ENCODE peak calls at places on chromosomes 6 and 20, in five cellular contexts. S is K562, Q is GM12878, E is H1, L is HepG2. J is an unnamed sample.

GRCh38 chr6:46491201-46491788 is at the start of gene RCAN2:
- DNase-seq in S (no peak), Q (no peak), E (peak), L (peak), J (peak)

GRCh38 chr20:21705466-21706344 is at the start of gene PAX1:
- DNase-seq in S (no peak), Q (no peak), E (no peak), L (no peak), J (no peak)

GRCh38 chr6:31125586-31126363 is 5.5 kb upstream of the CDSN start:
- DNase-seq in S (no peak), Q (no peak), E (no peak), L (no peak), J (no peak)

GRCh38 chr6:132742495-132742894 is 15.2 kb downstream of the VNN2 start:
- DNase-seq in S (no peak), Q (no peak), E (no peak), L (no peak), J (no peak)

GRCh38 chr6:125904871-125905270 is 51.7 kb upstream of the HINT3 start:
- DNase-seq in S (no peak), Q (peak), E (no peak), L (no peak), J (no peak)

GRCh38 chr6:52640916-52641315 is 30.0 kb upstream of the TMEM14A start:
- DNase-seq in S (no peak), Q (no peak), E (no peak), L (no peak), J (no peak)

GRCh38 chr20:63969851-63970713 is at the start of gene ZNF512B:
- DNase-seq in S (peak), Q (no peak), E (peak), L (peak), J (no peak)

GRCh38 chr20:8670900-8671229 is 398.0 kb upstream of the PLCB4 start:
- DNase-seq in S (no peak), Q (no peak), E (no peak), L (no peak), J (no peak)

GRCh38 chr20:1286267-1287036 is 20.4 kb downstream of the SNPH start:
- DNase-seq in S (no peak), Q (no peak), E (no peak), L (no peak), J (no peak)

GRCh38 chr6:47187108-47187507 is 122.6 kb downstream of the TNFRSF21 start:
- DNase-seq in S (no peak), Q (no peak), E (no peak), L (no peak), J (no peak)

GRCh38 chr6:75203721-75204120 is 2.1 kb downstream of the COL12A1 start:
- DNase-seq in S (no peak), Q (no peak), E (no peak), L (no peak), J (no peak)

GRCh38 chr20:58470336-58470978 is 44.7 kb downstream of the APCDD1L start:
- DNase-seq in S (no peak), Q (no peak), E (peak), L (no peak), J (no peak)

GRCh38 chr6:73516712-73517489 is 3.9 kb downstream of the EEF1A1 start:
- DNase-seq in S (no peak), Q (no peak), E (no peak), L (no peak), J (no peak)

GRCh38 chr6:3455121-3455489 is 1.7 kb downstream of the SLC22A23 start:
- DNase-seq in S (no peak), Q (no peak), E (no peak), L (peak), J (no peak)

GRCh38 chr6:14921170-14921569 is 324.7 kb upstream of the JARID2 start:
- DNase-seq in S (peak), Q (no peak), E (no peak), L (no peak), J (no peak)

GRCh38 chr6:33428219-33428890 is 8.5 kb downstream of the SYNGAP1 start:
- DNase-seq in S (peak), Q (no peak), E (no peak), L (peak), J (no peak)
- TF ChIP-seq SRF in S (no peak), Q (no peak), E (no peak), L (no peak), J (no peak)

GRCh38 chr20:32052090-32052791 is at the start of gene HCK:
- DNase-seq in S (no peak), Q (no peak), E (peak), L (no peak), J (no peak)

GRCh38 chr20:32051720-32052089 is 337 bp upstream of the HCK start:
- DNase-seq in S (no peak), Q (no peak), E (no peak), L (no peak), J (no peak)

GRCh38 chr20:32053648-32054047 is 1.6 kb downstream of the HCK start:
- DNase-seq in S (no peak), Q (no peak), E (no peak), L (no peak), J (no peak)

GRCh38 chr20:32050851-32051556 is 1.0 kb upstream of the HCK start:
- DNase-seq in S (no peak), Q (no peak), E (peak), L (no peak), J (no peak)

GRCh38 chr20:32052792-32053362 is 835 bp downstream of the HCK start:
- DNase-seq in S (no peak), Q (no peak), E (peak), L (no peak), J (no peak)
- TF ChIP-seq EZH2 in S (no peak), Q (no peak), E (no peak), L (peak), J (no peak)

DNA sequence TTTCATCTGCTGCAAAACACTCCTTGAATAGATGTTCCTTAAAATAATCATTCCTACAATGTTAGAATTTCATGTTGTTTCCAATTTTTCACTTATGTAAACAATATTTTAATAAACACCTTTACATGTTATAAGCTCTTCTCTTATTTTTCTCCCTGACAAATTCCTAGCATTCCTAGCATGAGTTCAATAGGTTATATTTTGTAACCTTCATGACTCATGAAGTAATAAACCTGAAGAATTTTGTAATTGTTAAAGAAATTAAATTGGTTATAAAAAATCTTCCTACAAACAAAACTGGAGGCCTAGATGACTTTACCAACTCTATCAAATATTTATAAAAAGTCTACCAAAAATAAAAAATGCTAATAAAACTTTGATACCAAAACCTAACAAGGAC is 66.3 kb downstream of the NT5E start:
- DNase-seq in S (no peak), Q (no peak), E (no peak), L (peak), J (no peak)
- TF ChIP-seq SRF in S (no peak), Q (no peak), E (no peak), L (no peak), J (no peak)

GRCh38 chr6:35776364-35777215 is at the start of gene CLPSL2:
- DNase-seq in S (peak), Q (no peak), E (peak), L (no peak), J (no peak)
- TF ChIP-seq EZH2 in S (no peak), Q (no peak), E (no peak), L (no peak), J (no peak)

GRCh38 chr20:48556956-48557355 is 270.8 kb downstream of the PREX1 start:
- DNase-seq in S (no peak), Q (no peak), E (no peak), L (no peak), J (no peak)
- TF ChIP-seq SRF in S (no peak), Q (no peak), E (no peak), L (no peak), J (no peak)

GRCh38 chr20:61252601-61253263 is 671 bp downstream of the CDH4 start:
- DNase-seq in S (no peak), Q (no peak), E (peak), L (no peak), J (no peak)

GRCh38 chr20:61254881-61255589 is 3.0 kb downstream of the CDH4 start:
- DNase-seq in S (no peak), Q (no peak), E (no peak), L (no peak), J (no peak)

GRCh38 chr20:61251529-61252393 is at the start of gene CDH4:
- DNase-seq in S (no peak), Q (no peak), E (peak), L (no peak), J (no peak)

GRCh38 chr20:61253264-61253639 is 1.2 kb downstream of the CDH4 start:
- DNase-seq in S (no peak), Q (no peak), E (peak), L (no peak), J (no peak)

DNA sequence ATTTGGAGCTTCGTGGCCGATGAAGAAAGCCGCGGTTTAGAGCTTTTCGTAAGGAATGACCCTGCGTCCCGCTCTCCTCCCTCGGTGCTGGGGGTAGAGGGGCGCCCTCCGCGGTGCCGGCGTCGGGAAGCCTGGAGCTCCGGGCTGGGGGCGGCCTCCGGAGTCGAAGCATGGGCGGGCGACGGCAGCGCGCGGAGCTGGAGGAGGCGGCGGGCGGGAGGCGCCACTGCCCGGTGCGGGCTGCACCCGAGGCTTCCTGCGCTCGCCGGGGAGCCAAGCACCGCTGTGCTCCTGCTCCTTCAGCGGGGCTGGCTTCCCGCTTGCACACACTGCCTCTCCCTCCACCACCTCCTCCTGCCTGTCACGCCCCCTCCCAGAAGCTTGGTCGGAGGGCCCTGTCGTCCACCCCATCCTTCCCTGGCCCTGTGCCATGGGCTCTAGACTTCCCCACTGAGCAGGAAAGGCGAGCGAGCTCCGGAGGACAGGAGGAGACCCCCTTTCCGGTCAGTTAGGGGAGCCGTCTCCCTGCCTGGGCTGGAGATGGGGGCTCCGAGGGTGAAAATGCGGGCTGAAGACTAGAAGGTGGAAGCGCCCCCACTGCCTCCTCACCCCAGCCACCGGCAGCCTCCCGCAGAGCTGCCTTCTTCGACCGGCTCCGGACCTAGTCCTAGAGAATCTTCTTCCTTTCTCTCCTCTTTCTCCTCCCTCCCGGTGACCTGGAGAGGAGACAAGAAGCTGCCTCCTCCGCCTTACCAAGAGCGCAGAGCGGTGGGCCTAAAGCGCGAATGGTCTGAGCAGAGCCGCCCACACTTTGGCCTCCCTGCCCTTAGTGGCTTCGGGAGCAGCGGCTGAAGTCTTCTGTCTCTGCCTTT is 1.8 kb downstream of the CDH4 start:
- DNase-seq in S (no peak), Q (no peak), E (peak), L (no peak), J (no peak)
- TF ChIP-seq EZH2 in S (no peak), Q (no peak), E (peak), L (no peak), J (no peak)

GRCh38 chr20:47666304-47666703 is 119.0 kb downstream of the SULF2 start:
- DNase-seq in S (no peak), Q (no peak), E (no peak), L (no peak), J (no peak)
- TF ChIP-seq SRF in S (no peak), Q (no peak), E (no peak), L (no peak), J (no peak)

DNA sequence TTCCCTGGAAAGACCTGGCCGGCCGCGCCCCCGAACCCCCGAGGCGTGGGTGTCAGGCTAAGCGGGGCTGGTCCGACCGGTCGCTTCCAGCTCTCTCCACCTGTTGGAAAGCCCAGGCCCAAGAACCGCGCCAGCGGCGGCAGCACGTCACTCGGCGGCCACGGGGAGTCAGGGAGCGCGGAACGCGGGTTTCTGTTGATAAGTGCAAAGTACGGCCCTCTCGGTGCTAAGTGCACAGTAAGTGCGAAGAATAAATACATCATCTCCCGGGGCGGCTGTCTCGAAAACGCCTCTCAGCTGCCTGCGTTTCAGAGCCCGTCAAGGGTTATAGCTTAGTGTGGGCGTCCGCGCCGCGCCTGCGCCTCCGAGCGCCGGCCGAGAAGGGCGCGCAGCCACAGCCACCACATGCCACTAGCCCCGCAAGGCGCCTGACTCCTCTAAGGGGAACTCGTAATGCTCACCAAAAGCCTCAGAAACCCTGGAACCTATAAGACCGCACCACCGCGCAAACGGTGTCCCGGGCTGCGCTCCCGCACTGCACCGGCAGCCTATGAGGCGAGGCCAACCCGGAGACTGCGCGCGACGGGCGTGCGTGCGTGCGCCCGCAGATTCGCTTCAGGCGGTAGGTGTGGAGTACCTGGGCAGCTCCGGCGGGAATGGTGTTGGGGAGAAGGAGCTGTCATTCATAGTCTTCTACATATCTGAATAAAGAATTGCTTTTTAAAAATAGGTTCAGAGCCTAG is 9.2 kb upstream of the TBX18 start:
- DNase-seq in S (no peak), Q (no peak), E (peak), L (no peak), J (no peak)
- TF ChIP-seq EZH2 in S (no peak), Q (no peak), E (peak), L (no peak), J (no peak)

GRCh38 chr6:113856011-113856551 is 1.1 kb upstream of the MARCKS start:
- DNase-seq in S (no peak), Q (no peak), E (no peak), L (no peak), J (no peak)
- TF ChIP-seq SRF in S (no peak), Q (no peak), E (no peak), L (no peak), J (no peak)

DNA sequence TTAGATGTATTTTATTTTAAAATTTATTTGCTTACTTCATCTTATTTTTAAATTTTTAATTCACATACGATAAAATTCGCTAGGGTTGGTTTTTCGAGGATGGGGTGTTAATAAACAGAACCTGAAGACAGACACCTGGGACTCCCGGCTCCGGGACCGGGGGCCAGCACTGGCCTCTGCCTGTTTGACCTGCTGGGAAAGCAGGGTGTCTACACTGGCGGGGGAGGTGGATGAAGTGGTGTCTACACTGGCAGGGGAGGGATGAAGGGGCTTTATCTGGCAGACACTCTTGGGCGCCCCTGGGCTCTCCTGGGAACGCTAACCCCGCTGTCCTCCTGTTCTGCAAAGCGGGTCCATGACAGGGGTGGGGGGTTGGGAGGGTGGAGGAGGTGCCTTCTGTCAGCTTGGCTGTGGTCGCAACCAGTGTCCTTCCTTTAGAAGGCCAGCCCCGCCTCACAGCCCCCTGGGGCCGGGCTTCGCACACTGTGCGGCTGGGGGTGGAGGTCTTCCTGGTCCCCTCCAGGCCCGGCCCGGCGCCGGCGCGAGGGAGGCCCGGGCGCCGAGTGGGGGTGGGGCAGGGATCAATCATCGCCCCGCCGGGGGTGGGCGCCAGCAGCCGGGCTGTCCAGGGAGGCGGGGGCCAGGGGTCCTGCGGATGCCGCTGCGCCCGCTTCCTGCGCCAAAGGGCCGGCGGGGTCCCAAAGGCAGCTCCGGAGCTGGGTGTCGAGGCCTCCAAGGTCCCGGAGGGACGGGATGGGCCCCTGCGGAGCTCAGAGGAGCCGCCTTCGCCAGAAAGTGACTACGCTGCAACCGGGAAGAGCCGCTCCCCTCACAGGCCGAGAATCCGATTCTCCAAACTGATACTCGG is 1.8 kb downstream of the GATA5 start:
- DNase-seq in S (no peak), Q (no peak), E (peak), L (no peak), J (no peak)
- TF ChIP-seq EZH2 in S (no peak), Q (no peak), E (no peak), L (no peak), J (no peak)